ENCODE peak calls at places on chromosomes 16 and 17, in eight cellular contexts. V is brain microvascular endothelial cell, M is A549, J is psoas muscle, G is HL-60, U is thoracic aorta, L is left ventricle myocardium inferior, O is hepatocyte. Q is an unnamed sample.

GRCh38 chr17:36072431-36073121 is 8.5 kb downstream of the CCL18 start:
- DNase-seq in V (peak; percentile 37), M (peak; percentile 52), J (peak; percentile 63), G (no peak), U (no peak), L (no peak), O (peak; percentile 80), Q (no peak)

GRCh38 chr16:86709902-86710601 is 131.7 kb downstream of the FOXL1 start:
- DNase-seq in V (no peak), M (no peak), J (peak; percentile 12), G (no peak), U (no peak), L (no peak), O (no peak), Q (no peak)

GRCh38 chr17:50346313-50347086 is 574 bp downstream of the XYLT2 start:
- DNase-seq in V (no peak), M (no peak), J (peak; percentile 68), G (peak; percentile 56), U (no peak), L (peak; percentile 47), O (peak; percentile 55), Q (no peak)

GRCh38 chr17:50028207-50029120 is 27.4 kb upstream of the ITGA3 start:
- DNase-seq in V (peak; percentile 31), M (peak; percentile 91), J (no peak), G (no peak), U (no peak), L (no peak), O (peak; percentile 45), Q (no peak)

GRCh38 chr17:82899941-82900340 is 60.1 kb upstream of the ZNF750 start:
- DNase-seq in V (no peak), M (no peak), J (peak; percentile 13), G (no peak), U (no peak), L (no peak), O (no peak), Q (no peak)

GRCh38 chr16:8623634-8624033 is 2.1 kb downstream of the METTL22 start:
- DNase-seq in V (no peak), M (no peak), J (no peak), G (no peak), U (no peak), L (no peak), O (no peak), Q (no peak)

GRCh38 chr16:83581994-83582747 is 225.6 kb upstream of the HSBP1 start:
- DNase-seq in V (no peak), M (no peak), J (no peak), G (no peak), U (no peak), L (no peak), O (no peak), Q (no peak)

GRCh38 chr16:72945081-72945480 is 102.8 kb downstream of the ZFHX3 start:
- DNase-seq in V (no peak), M (no peak), J (no peak), G (no peak), U (no peak), L (no peak), O (no peak), Q (no peak)

GRCh38 chr17:72714357-72714966 is 378.0 kb downstream of the SLC39A11 start:
- DNase-seq in V (no peak), M (peak; percentile 79), J (no peak), G (no peak), U (no peak), L (no peak), O (no peak), Q (no peak)

GRCh38 chr16:57893559-57894389 is 77.2 kb downstream of the CNGB1 start:
- DNase-seq in V (peak; percentile 81), M (peak; percentile 96), J (no peak), G (peak; percentile 28), U (no peak), L (no peak), O (peak; percentile 72), Q (no peak)

GRCh38 chr17:69335018-69335417 is 8.1 kb upstream of the ABCA5 start:
- DNase-seq in V (no peak), M (peak; percentile 68), J (no peak), G (peak; percentile 37), U (no peak), L (no peak), O (peak; percentile 43), Q (no peak)

GRCh38 chr17:34781071-34781470 is 180.2 kb downstream of the CCT6B start:
- DNase-seq in V (no peak), M (no peak), J (no peak), G (no peak), U (no peak), L (no peak), O (no peak), Q (no peak)

GRCh38 chr16:66740533-66740932 is 10.9 kb downstream of the DYNC1LI2 start:
- DNase-seq in V (no peak), M (peak; percentile 62), J (no peak), G (no peak), U (no peak), L (no peak), O (peak; percentile 50), Q (no peak)

GRCh38 chr17:29163563-29163962 is 16.6 kb downstream of the MYO18A start:
- DNase-seq in V (no peak), M (no peak), J (no peak), G (no peak), U (no peak), L (no peak), O (peak; percentile 26), Q (no peak)

GRCh38 chr17:39404542-39405378 is 3.3 kb upstream of the FBXL20 start:
- DNase-seq in V (peak; percentile 84), M (peak; percentile 67), J (no peak), G (peak; percentile 40), U (no peak), L (no peak), O (no peak), Q (no peak)

GRCh38 chr17:7233701-7234099 is 617 bp downstream of the DVL2 start:
- DNase-seq in V (peak; percentile 33), M (no peak), J (no peak), G (no peak), U (no peak), L (no peak), O (peak; percentile 55), Q (no peak)

GRCh38 chr17:7232114-7232513 is 2.2 kb downstream of the DVL2 start:
- DNase-seq in V (no peak), M (no peak), J (no peak), G (no peak), U (no peak), L (no peak), O (no peak), Q (no peak)

GRCh38 chr17:7236808-7237207 is 2.4 kb downstream of the PHF23 start:
- DNase-seq in V (no peak), M (no peak), J (no peak), G (no peak), U (no peak), L (no peak), O (no peak), Q (no peak)

GRCh38 chr17:7235693-7236665 is 1.7 kb upstream of the DVL2 start:
- DNase-seq in V (peak; percentile 42), M (no peak), J (no peak), G (no peak), U (no peak), L (no peak), O (peak; percentile 73), Q (no peak)

GRCh38 chr17:7234100-7235012 is at the start of gene DVL2:
- DNase-seq in V (peak; percentile 91), M (peak; percentile 98), J (peak; percentile 98), G (peak; percentile 82), U (peak; percentile 87), L (peak; percentile 96), O (peak; percentile 98), Q (peak; percentile 96)
- TF ChIP-seq CTCF in V (no peak), M (no peak), J (no peak), G (no peak), U (no peak), L (no peak), O (no peak), Q (no peak)

GRCh38 chr16:14527411-14528044 is 102.5 kb downstream of the PARN start:
- DNase-seq in V (no peak), M (peak; percentile 39), J (no peak), G (no peak), U (no peak), L (no peak), O (no peak), Q (peak; percentile 77)

GRCh38 chr16:14531101-14531500 is 99.0 kb downstream of the PARN start:
- DNase-seq in V (no peak), M (no peak), J (no peak), G (no peak), U (no peak), L (no peak), O (no peak), Q (no peak)

GRCh38 chr16:14530046-14530445 is 100.0 kb downstream of the PARN start:
- DNase-seq in V (no peak), M (no peak), J (no peak), G (no peak), U (no peak), L (no peak), O (no peak), Q (no peak)

GRCh38 chr16:14528306-14528948 is 101.6 kb downstream of the PARN start:
- DNase-seq in V (no peak), M (peak; percentile 44), J (no peak), G (no peak), U (no peak), L (no peak), O (no peak), Q (no peak)

GRCh38 chr16:14529010-14529669 is 100.9 kb downstream of the PARN start:
- DNase-seq in V (peak; percentile 82), M (peak; percentile 97), J (peak; percentile 87), G (peak; percentile 30), U (peak; percentile 15), L (peak; percentile 63), O (peak; percentile 86), Q (peak; percentile 83)
- H3K4me3 ChIP-seq in V (no peak overlapping the region), M (no peak overlapping the region), J (peak overlapping the region; percentile 53), G (no peak overlapping the region), U (peak overlapping the region; percentile 64), L (peak overlapping the region; percentile 44), O (no peak overlapping the region), Q (peak overlapping the region; percentile 56)

DNA sequence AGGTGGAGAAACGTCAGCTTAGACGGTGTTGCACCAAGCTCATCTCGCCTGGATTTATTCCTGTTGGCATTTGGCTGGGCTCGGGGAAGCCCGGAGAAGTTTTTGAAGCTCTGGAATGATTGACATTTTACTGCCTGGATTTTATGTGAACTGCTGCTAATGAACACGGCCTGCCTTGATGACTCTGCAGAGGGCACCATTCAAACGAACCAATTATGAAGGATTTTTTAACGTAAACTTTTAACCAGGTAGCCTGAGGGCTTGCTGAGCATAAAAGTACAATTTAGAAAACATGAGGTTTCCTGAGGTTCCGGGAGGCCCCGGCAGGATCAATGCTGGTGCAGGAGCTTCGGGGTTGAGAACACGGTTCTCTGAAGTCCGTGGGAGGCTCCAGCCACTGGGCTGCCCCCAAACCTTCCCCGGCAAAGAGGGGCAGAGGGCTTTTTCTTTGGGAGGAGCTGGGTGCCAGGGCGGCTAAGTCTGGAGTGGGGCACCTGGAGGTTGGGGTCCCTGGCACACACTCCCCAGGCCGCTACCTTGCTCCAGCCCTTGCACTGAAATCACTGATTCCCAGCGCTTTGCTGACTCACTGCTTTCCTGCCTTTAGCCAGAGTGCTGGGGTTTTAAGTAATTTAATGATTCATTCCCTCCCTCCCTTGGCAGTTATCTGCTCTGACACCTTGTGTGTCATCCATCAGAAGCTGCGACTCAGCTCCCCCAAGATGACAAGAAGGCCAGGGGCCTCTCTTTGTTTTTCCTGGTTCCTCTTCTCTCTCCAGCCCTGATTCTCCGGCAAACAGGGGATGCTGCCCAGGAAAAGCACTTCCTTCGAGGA is 161.2 kb upstream of the IRX3 start:
- DNase-seq in V (peak; percentile 72), M (peak; percentile 49), J (no peak), G (peak; percentile 35), U (no peak), L (no peak), O (peak; percentile 48), Q (no peak)
- H3K27ac ChIP-seq in V (no peak overlapping the region), M (peak overlapping the region; percentile 57), J (no peak overlapping the region), G (no peak overlapping the region), U (no peak overlapping the region), L (peak overlapping the region; percentile 83), O (no peak overlapping the region), Q (no peak overlapping the region)

GRCh38 chr17:17140590-17140980 is 65.5 kb downstream of the PLD6 start:
- DNase-seq in V (peak; percentile 78), M (peak; percentile 38), J (no peak), G (no peak), U (no peak), L (no peak), O (no peak), Q (no peak)
- TF ChIP-seq CTCF in V (peak; percentile 58), M (no peak), J (no peak), G (no peak), U (peak; percentile 18), L (no peak), O (no peak), Q (no peak)